ENCODE peak calls at places on chromosome 4, in six cellular contexts. One of them, this sample, is unnamed.

GRCh38 chr4:87011340-87012034 is 76.7 kb downstream of the AFF1 start:
- DNase-seq in breast epithelium: no peak
- DNase-seq in IMR-90: peak; percentile 89
- DNase-seq in heart right ventricle: peak; percentile 31
- DNase-seq in aorta: no peak
- DNase-seq in GM23248: peak; percentile 95
- DNase-seq in this sample: peak; percentile 96

GRCh38 chr4:23969635-23970034 is 79.8 kb upstream of the PPARGC1A start:
- DNase-seq in breast epithelium: no peak
- DNase-seq in aorta: no peak
- DNase-seq in IMR-90: peak; percentile 10
- DNase-seq in heart right ventricle: no peak
- DNase-seq in GM23248: no peak
- DNase-seq in this sample: peak; percentile 41

GRCh38 chr4:89539797-89540711 is 232.5 kb upstream of the GPRIN3 start:
- DNase-seq in aorta: no peak
- DNase-seq in GM23248: peak; percentile 18
- DNase-seq in IMR-90: peak; percentile 21
- DNase-seq in breast epithelium: no peak
- DNase-seq in heart right ventricle: no peak
- DNase-seq in this sample: peak; percentile 62

GRCh38 chr4:164252286-164252685 is 501.6 kb upstream of the SMIM31 start:
- DNase-seq in GM23248: peak; percentile 0
- DNase-seq in aorta: no peak
- DNase-seq in heart right ventricle: no peak
- DNase-seq in breast epithelium: no peak
- DNase-seq in IMR-90: no peak
- DNase-seq in this sample: peak; percentile 2

GRCh38 chr4:23097251-23097650 is 404.5 kb downstream of the GBA3 start:
- DNase-seq in GM23248: peak; percentile 57
- DNase-seq in IMR-90: peak; percentile 44
- DNase-seq in heart right ventricle: no peak
- DNase-seq in aorta: no peak
- DNase-seq in breast epithelium: no peak
- DNase-seq in this sample: peak; percentile 4

GRCh38 chr4:122836941-122837340 is 10.3 kb downstream of the FGF2 start:
- DNase-seq in aorta: no peak
- DNase-seq in heart right ventricle: no peak
- DNase-seq in IMR-90: peak; percentile 65
- DNase-seq in breast epithelium: no peak
- DNase-seq in GM23248: peak; percentile 81
- DNase-seq in this sample: no peak

GRCh38 chr4:187059895-187060294 is 336.2 kb upstream of the FAT1 start:
- DNase-seq in breast epithelium: no peak
- DNase-seq in heart right ventricle: no peak
- DNase-seq in GM23248: no peak
- DNase-seq in aorta: no peak
- DNase-seq in IMR-90: no peak
- DNase-seq in this sample: no peak

GRCh38 chr4:54036184-54036583 is 28.2 kb downstream of the CHIC2 start:
- DNase-seq in heart right ventricle: no peak
- DNase-seq in IMR-90: no peak
- DNase-seq in aorta: no peak
- DNase-seq in breast epithelium: no peak
- DNase-seq in GM23248: no peak
- DNase-seq in this sample: no peak

GRCh38 chr4:16126714-16127113 is 42.9 kb upstream of the PROM1 start:
- DNase-seq in aorta: no peak
- DNase-seq in GM23248: no peak
- DNase-seq in IMR-90: no peak
- DNase-seq in heart right ventricle: no peak
- DNase-seq in breast epithelium: no peak
- DNase-seq in this sample: no peak

GRCh38 chr4:124070688-124071484 is 641.6 kb downstream of the ANKRD50 start:
- DNase-seq in IMR-90: peak; percentile 19
- DNase-seq in GM23248: no peak
- DNase-seq in heart right ventricle: no peak
- DNase-seq in aorta: no peak
- DNase-seq in breast epithelium: no peak
- DNase-seq in this sample: no peak

GRCh38 chr4:121851354-121851753 is 18.9 kb downstream of the BBS7 start:
- DNase-seq in GM23248: no peak
- DNase-seq in breast epithelium: no peak
- DNase-seq in heart right ventricle: no peak
- DNase-seq in aorta: no peak
- DNase-seq in IMR-90: no peak
- DNase-seq in this sample: no peak

GRCh38 chr4:106909776-106910175 is 126.3 kb downstream of the DKK2 start:
- DNase-seq in aorta: no peak
- DNase-seq in IMR-90: no peak
- DNase-seq in GM23248: no peak
- DNase-seq in heart right ventricle: no peak
- DNase-seq in breast epithelium: no peak
- DNase-seq in this sample: no peak

GRCh38 chr4:168540086-168540864 is 43.4 kb downstream of the PALLD start:
- DNase-seq in heart right ventricle: no peak
- DNase-seq in aorta: no peak
- DNase-seq in GM23248: peak; percentile 82
- DNase-seq in IMR-90: peak; percentile 86
- DNase-seq in breast epithelium: no peak
- DNase-seq in this sample: peak; percentile 54

GRCh38 chr4:169251291-169252235 is 19.2 kb downstream of the SH3RF1 start:
- DNase-seq in heart right ventricle: no peak
- DNase-seq in breast epithelium: no peak
- DNase-seq in GM23248: no peak
- DNase-seq in IMR-90: no peak
- DNase-seq in aorta: no peak
- DNase-seq in this sample: no peak

GRCh38 chr4:48195853-48196252 is 61.8 kb upstream of the TXK start:
- DNase-seq in IMR-90: no peak
- DNase-seq in breast epithelium: no peak
- DNase-seq in GM23248: no peak
- DNase-seq in aorta: no peak
- DNase-seq in heart right ventricle: no peak
- DNase-seq in this sample: no peak

GRCh38 chr4:5758741-5759140 is 47.7 kb downstream of the EVC start:
- DNase-seq in IMR-90: peak; percentile 99
- DNase-seq in aorta: no peak
- DNase-seq in GM23248: peak; percentile 99
- DNase-seq in heart right ventricle: no peak
- DNase-seq in breast epithelium: no peak
- DNase-seq in this sample: peak; percentile 99

GRCh38 chr4:163167333-163167626 is 590 bp upstream of the NAF1 start:
- DNase-seq in breast epithelium: no peak
- DNase-seq in IMR-90: peak; percentile 23
- DNase-seq in GM23248: peak; percentile 60
- DNase-seq in aorta: no peak
- DNase-seq in heart right ventricle: no peak
- DNase-seq in this sample: no peak

GRCh38 chr4:7614350-7614949 is 179.7 kb upstream of the PSAPL1 start:
- DNase-seq in aorta: no peak
- DNase-seq in breast epithelium: no peak
- DNase-seq in heart right ventricle: no peak
- DNase-seq in IMR-90: no peak
- DNase-seq in GM23248: no peak
- DNase-seq in this sample: no peak

GRCh38 chr4:28435346-28435745 is 1574.7 kb downstream of the STIM2 start:
- DNase-seq in heart right ventricle: no peak
- DNase-seq in breast epithelium: no peak
- DNase-seq in IMR-90: peak; percentile 30
- DNase-seq in aorta: no peak
- DNase-seq in GM23248: no peak
- DNase-seq in this sample: peak; percentile 6

GRCh38 chr4:81470456-81471327 is 1.0 kb downstream of the RASGEF1B start:
- DNase-seq in heart right ventricle: peak; percentile 67
- DNase-seq in breast epithelium: peak; percentile 37
- DNase-seq in aorta: peak; percentile 79
- DNase-seq in GM23248: peak; percentile 37
- DNase-seq in IMR-90: no peak
- DNase-seq in this sample: peak; percentile 13
- H3K4me3 ChIP-seq in heart right ventricle: peak overlapping the region; percentile 68
- H3K4me3 ChIP-seq in breast epithelium: peak overlapping the region; percentile 81
- H3K4me3 ChIP-seq in aorta: peak overlapping the region; percentile 74
- H3K4me3 ChIP-seq in GM23248: peak overlapping the region; percentile 78
- H3K4me3 ChIP-seq in IMR-90: peak overlapping the region; percentile 77
- H3K4me3 ChIP-seq in this sample: peak overlapping the region; percentile 81

GRCh38 chr4:40669504-40669903 is 39.8 kb upstream of the RBM47 start:
- DNase-seq in aorta: no peak
- DNase-seq in IMR-90: no peak
- DNase-seq in breast epithelium: no peak
- DNase-seq in GM23248: no peak
- DNase-seq in heart right ventricle: no peak
- DNase-seq in this sample: no peak

GRCh38 chr4:40661803-40662202 is 32.1 kb upstream of the RBM47 start:
- DNase-seq in GM23248: no peak
- DNase-seq in aorta: no peak
- DNase-seq in breast epithelium: no peak
- DNase-seq in heart right ventricle: no peak
- DNase-seq in IMR-90: no peak
- DNase-seq in this sample: no peak

GRCh38 chr4:40662962-40663604 is 33.4 kb upstream of the RBM47 start:
- DNase-seq in IMR-90: peak; percentile 89
- DNase-seq in aorta: no peak
- DNase-seq in GM23248: peak; percentile 91
- DNase-seq in heart right ventricle: no peak
- DNase-seq in breast epithelium: no peak
- DNase-seq in this sample: peak; percentile 71

DNA sequence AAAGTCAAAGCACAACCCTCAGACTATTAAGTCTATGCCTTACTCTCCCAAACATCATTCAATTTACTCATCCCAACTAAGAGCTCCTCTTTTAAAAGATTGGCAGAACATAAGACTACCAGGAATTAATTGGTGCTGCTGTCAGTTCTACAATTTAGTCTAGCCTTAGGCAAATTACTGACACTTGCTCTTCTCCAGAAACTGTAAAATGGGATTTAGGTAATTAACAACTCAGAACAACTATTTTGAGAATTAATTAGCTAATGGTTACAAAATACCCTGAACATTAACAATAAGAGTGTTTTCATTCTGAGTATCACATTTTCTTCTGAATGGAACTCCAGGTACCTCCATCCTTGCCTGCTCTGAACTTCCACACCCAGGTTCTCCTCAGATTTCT is 36.2 kb upstream of the RBM47 start:
- DNase-seq in heart right ventricle: no peak
- DNase-seq in IMR-90: no peak
- DNase-seq in aorta: no peak
- DNase-seq in breast epithelium: no peak
- DNase-seq in GM23248: no peak
- DNase-seq in this sample: no peak
- H3K27ac ChIP-seq in heart right ventricle: no peak overlapping the region
- H3K27ac ChIP-seq in IMR-90: no peak overlapping the region
- H3K27ac ChIP-seq in aorta: no peak overlapping the region
- H3K27ac ChIP-seq in breast epithelium: no peak overlapping the region
- H3K27ac ChIP-seq in GM23248: no peak overlapping the region
- H3K27ac ChIP-seq in this sample: no peak overlapping the region

GRCh38 chr4:102578819-102579218 is 77.7 kb downstream of the NFKB1 start:
- DNase-seq in heart right ventricle: no peak
- DNase-seq in IMR-90: no peak
- DNase-seq in breast epithelium: no peak
- DNase-seq in aorta: no peak
- DNase-seq in GM23248: no peak
- DNase-seq in this sample: peak; percentile 46
- H3K4me3 ChIP-seq in heart right ventricle: no peak overlapping the region
- H3K4me3 ChIP-seq in IMR-90: no peak overlapping the region
- H3K4me3 ChIP-seq in breast epithelium: no peak overlapping the region
- H3K4me3 ChIP-seq in aorta: no peak overlapping the region
- H3K4me3 ChIP-seq in GM23248: no peak overlapping the region
- H3K4me3 ChIP-seq in this sample: no peak overlapping the region

GRCh38 chr4:78581626-78582025 is 30.1 kb downstream of the ANXA3 start:
- DNase-seq in breast epithelium: no peak
- DNase-seq in IMR-90: no peak
- DNase-seq in heart right ventricle: peak; percentile 17
- DNase-seq in GM23248: no peak
- DNase-seq in aorta: no peak
- DNase-seq in this sample: no peak

GRCh38 chr4:78578674-78579430 is 27.3 kb downstream of the ANXA3 start:
- DNase-seq in IMR-90: no peak
- DNase-seq in heart right ventricle: no peak
- DNase-seq in aorta: no peak
- DNase-seq in breast epithelium: no peak
- DNase-seq in GM23248: peak; percentile 15
- DNase-seq in this sample: no peak
- H3K27ac ChIP-seq in IMR-90: no peak overlapping the region
- H3K27ac ChIP-seq in heart right ventricle: no peak overlapping the region
- H3K27ac ChIP-seq in aorta: no peak overlapping the region
- H3K27ac ChIP-seq in breast epithelium: no peak overlapping the region
- H3K27ac ChIP-seq in GM23248: no peak overlapping the region
- H3K27ac ChIP-seq in this sample: no peak overlapping the region

GRCh38 chr4:40939826-40940225 is 190.1 kb downstream of the NSUN7 start:
- DNase-seq in breast epithelium: no peak
- DNase-seq in aorta: no peak
- DNase-seq in heart right ventricle: no peak
- DNase-seq in GM23248: no peak
- DNase-seq in IMR-90: peak; percentile 49
- DNase-seq in this sample: no peak
- H3K4me3 ChIP-seq in breast epithelium: no peak overlapping the region
- H3K4me3 ChIP-seq in aorta: no peak overlapping the region
- H3K4me3 ChIP-seq in heart right ventricle: no peak overlapping the region
- H3K4me3 ChIP-seq in GM23248: no peak overlapping the region
- H3K4me3 ChIP-seq in IMR-90: no peak overlapping the region
- H3K4me3 ChIP-seq in this sample: no peak overlapping the region